ENCODE peak calls at places on chromosomes 6 and 20, in four cellular contexts. One of them, this sample, is unnamed.

GRCh38 chr6:107846262-107846795 is 22.2 kb upstream of the SCML4 start:
- DNase-seq in K562: no peak
- DNase-seq in A549: no peak
- DNase-seq in tibial nerve: no peak
- DNase-seq in this sample: no peak

GRCh38 chr6:135722182-135722581 is 129.3 kb upstream of the PDE7B start:
- DNase-seq in tibial nerve: no peak
- DNase-seq in K562: no peak
- DNase-seq in A549: peak; percentile 18
- DNase-seq in this sample: no peak

GRCh38 chr6:168099201-168100010 is 20.4 kb upstream of the FRMD1 start:
- DNase-seq in K562: no peak
- DNase-seq in tibial nerve: no peak
- DNase-seq in A549: no peak
- DNase-seq in this sample: no peak

GRCh38 chr6:82780334-82780733 is 285.3 kb downstream of the UBE3D start:
- DNase-seq in tibial nerve: no peak
- DNase-seq in A549: no peak
- DNase-seq in K562: no peak
- DNase-seq in this sample: no peak

GRCh38 chr20:54148947-54149764 is 24.6 kb downstream of the CYP24A1 start:
- DNase-seq in tibial nerve: no peak
- DNase-seq in K562: no peak
- DNase-seq in A549: peak; percentile 88
- DNase-seq in this sample: no peak

GRCh38 chr20:25695532-25696383 is 895 bp downstream of the ZNF337 start:
- DNase-seq in tibial nerve: no peak
- DNase-seq in A549: no peak
- DNase-seq in K562: no peak
- DNase-seq in this sample: no peak

GRCh38 chr6:32081168-32081624 is 27.9 kb downstream of the TNXB start:
- DNase-seq in tibial nerve: peak; percentile 57
- DNase-seq in A549: no peak
- DNase-seq in K562: peak; percentile 77
- DNase-seq in this sample: peak; percentile 95

GRCh38 chr6:69542494-69542893 is 254.3 kb downstream of the LMBRD1 start:
- DNase-seq in tibial nerve: no peak
- DNase-seq in A549: no peak
- DNase-seq in K562: no peak
- DNase-seq in this sample: no peak

GRCh38 chr6:72140795-72141194 is 254.4 kb downstream of the RIMS1 start:
- DNase-seq in tibial nerve: no peak
- DNase-seq in K562: no peak
- DNase-seq in A549: no peak
- DNase-seq in this sample: no peak

DNA sequence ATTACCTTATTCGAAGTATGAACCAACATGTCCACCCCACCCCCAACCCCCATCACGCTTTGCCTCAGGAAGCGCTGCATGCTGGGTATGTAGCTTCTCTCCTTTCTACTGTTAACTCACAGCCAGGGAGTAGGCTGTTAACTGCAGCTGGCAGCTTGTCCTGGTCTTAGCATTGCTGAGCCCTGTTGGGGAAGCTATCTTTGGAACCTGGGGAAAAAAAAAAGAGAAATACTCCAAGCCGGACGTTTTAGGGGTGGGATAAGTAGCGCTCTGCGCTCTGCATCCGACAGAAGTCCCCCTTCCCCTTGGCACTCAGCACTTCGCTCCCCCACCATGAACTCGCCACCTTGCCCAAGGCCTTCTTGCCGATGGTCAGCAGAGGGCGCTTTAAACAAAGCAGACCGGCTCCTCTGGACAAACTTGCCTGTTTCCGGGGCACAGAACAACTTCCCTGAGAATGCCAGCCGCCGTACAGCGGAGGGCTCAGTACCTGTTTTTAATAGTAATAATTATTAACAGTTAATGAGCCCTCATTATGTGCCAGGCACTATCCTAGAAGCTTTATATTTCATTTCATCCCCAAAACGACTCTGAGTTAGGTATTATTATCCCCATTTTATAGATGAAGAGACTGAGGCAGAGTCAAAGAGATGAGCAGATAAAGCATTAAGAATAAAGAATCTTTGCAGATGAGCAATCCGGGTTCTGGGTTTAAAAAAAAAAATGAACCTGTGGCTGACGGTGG is 35.2 kb upstream of the MDFI start:
- DNase-seq in tibial nerve: peak; percentile 77
- DNase-seq in K562: peak; percentile 83
- DNase-seq in A549: peak; percentile 68
- DNase-seq in this sample: peak; percentile 82
- TF ChIP-seq POLR2A in tibial nerve: no peak
- TF ChIP-seq POLR2A in K562: no peak
- TF ChIP-seq POLR2A in A549: no peak
- TF ChIP-seq POLR2A in this sample: no peak

GRCh38 chr20:62825288-62825993 is 8.6 kb downstream of the COL9A3 start:
- DNase-seq in A549: no peak
- DNase-seq in tibial nerve: no peak
- DNase-seq in K562: no peak
- DNase-seq in this sample: no peak
- TF ChIP-seq POLR2A in A549: no peak
- TF ChIP-seq POLR2A in tibial nerve: no peak
- TF ChIP-seq POLR2A in K562: no peak
- TF ChIP-seq POLR2A in this sample: no peak

GRCh38 chr20:1334761-1335160 is 5.8 kb upstream of the SDCBP2 start:
- DNase-seq in A549: no peak
- DNase-seq in K562: peak; percentile 23
- DNase-seq in tibial nerve: no peak
- DNase-seq in this sample: no peak
- TF ChIP-seq POLR2A in A549: no peak
- TF ChIP-seq POLR2A in K562: no peak
- TF ChIP-seq POLR2A in tibial nerve: no peak
- TF ChIP-seq POLR2A in this sample: no peak

GRCh38 chr6:113970808-113971676 is at the start of gene HDAC2:
- DNase-seq in A549: peak; percentile 57
- DNase-seq in K562: peak; percentile 92
- DNase-seq in tibial nerve: peak; percentile 59
- DNase-seq in this sample: peak; percentile 56
- TF ChIP-seq POLR2A in A549: peak; percentile 66
- TF ChIP-seq POLR2A in K562: peak; percentile 91
- TF ChIP-seq POLR2A in tibial nerve: no peak
- TF ChIP-seq POLR2A in this sample: peak; percentile 67

GRCh38 chr20:45945678-45946148 is 11.2 kb downstream of the PCIF1 start:
- DNase-seq in tibial nerve: no peak
- DNase-seq in A549: no peak
- DNase-seq in K562: no peak
- DNase-seq in this sample: peak; percentile 80

GRCh38 chr20:45948261-45948733 is 13.8 kb downstream of the PCIF1 start:
- DNase-seq in tibial nerve: no peak
- DNase-seq in K562: no peak
- DNase-seq in A549: no peak
- DNase-seq in this sample: no peak

GRCh38 chr20:45944965-45945677 is 10.6 kb downstream of the PCIF1 start:
- DNase-seq in K562: no peak
- DNase-seq in A549: no peak
- DNase-seq in tibial nerve: no peak
- DNase-seq in this sample: no peak

GRCh38 chr20:45947110-45947866 is 12.8 kb downstream of the PCIF1 start:
- DNase-seq in K562: no peak
- DNase-seq in tibial nerve: no peak
- DNase-seq in A549: no peak
- DNase-seq in this sample: no peak

GRCh38 chr20:45946149-45946970 is 11.9 kb downstream of the PCIF1 start:
- DNase-seq in K562: no peak
- DNase-seq in tibial nerve: peak; percentile 88
- DNase-seq in A549: no peak
- DNase-seq in this sample: no peak
- TF ChIP-seq POLR2A in K562: no peak
- TF ChIP-seq POLR2A in tibial nerve: no peak
- TF ChIP-seq POLR2A in A549: no peak
- TF ChIP-seq POLR2A in this sample: no peak

GRCh38 chr6:170010665-170011232 is 259.3 kb downstream of the ERMARD start:
- DNase-seq in A549: no peak
- DNase-seq in tibial nerve: no peak
- DNase-seq in K562: no peak
- DNase-seq in this sample: no peak
- TF ChIP-seq POLR2A in A549: no peak
- TF ChIP-seq POLR2A in tibial nerve: no peak
- TF ChIP-seq POLR2A in K562: no peak
- TF ChIP-seq POLR2A in this sample: no peak

GRCh38 chr20:34514897-34515483 is 1.2 kb upstream of the DYNLRB1 start:
- DNase-seq in K562: no peak
- DNase-seq in A549: no peak
- DNase-seq in tibial nerve: no peak
- DNase-seq in this sample: no peak

GRCh38 chr20:34516874-34517542 is 786 bp downstream of the DYNLRB1 start:
- DNase-seq in K562: no peak
- DNase-seq in tibial nerve: no peak
- DNase-seq in A549: no peak
- DNase-seq in this sample: no peak

GRCh38 chr20:34512955-34513419 is 3.2 kb upstream of the DYNLRB1 start:
- DNase-seq in A549: no peak
- DNase-seq in K562: no peak
- DNase-seq in tibial nerve: no peak
- DNase-seq in this sample: no peak

GRCh38 chr20:34515484-34516037 is 661 bp upstream of the DYNLRB1 start:
- DNase-seq in K562: peak; percentile 66
- DNase-seq in A549: no peak
- DNase-seq in tibial nerve: peak; percentile 22
- DNase-seq in this sample: no peak

DNA sequence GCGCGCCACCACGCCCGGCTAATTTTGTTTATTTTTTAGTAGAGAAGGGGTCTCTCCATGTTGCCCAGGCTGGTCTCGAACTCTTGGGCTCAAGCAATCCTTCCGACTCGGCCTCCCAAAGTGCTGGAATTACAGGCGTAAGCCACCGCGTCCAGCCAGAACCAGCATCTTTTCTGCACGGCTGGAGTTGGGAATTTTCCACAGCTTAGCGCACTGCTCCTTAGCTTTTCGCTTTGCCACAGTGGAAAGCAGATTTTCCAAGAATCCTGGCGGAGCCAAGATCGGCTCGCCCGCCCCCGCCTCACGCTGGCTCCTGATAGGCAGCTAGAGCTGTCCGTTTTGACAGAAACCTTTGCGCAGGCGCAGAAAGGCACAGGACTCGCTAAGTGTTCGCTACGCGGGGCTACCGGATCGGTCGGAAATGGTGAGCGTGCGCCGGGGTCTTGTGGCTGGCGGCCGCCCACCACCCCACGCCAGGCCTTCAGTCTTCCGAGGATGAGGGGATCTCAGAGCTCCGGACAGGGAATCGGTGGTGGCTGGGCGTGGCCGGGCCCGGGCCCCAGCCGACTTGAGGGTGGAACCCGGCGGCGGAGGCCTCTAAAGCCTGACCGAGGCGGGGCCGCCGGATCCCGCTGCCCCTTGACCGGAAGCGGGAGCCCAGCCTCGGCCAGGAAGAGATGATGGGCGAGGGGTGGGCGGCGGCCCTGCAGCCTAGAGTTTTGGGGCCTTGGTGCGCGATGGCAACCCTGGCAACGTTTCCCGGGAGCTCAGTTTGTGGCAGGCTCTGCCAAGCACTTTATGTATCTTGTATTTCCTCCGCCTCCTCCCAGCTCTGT is at the start of gene DYNLRB1:
- DNase-seq in A549: peak; percentile 93
- DNase-seq in tibial nerve: peak; percentile 96
- DNase-seq in K562: peak; percentile 94
- DNase-seq in this sample: peak; percentile 77
- TF ChIP-seq POLR2A in A549: peak; percentile 74
- TF ChIP-seq POLR2A in tibial nerve: peak; percentile 84
- TF ChIP-seq POLR2A in K562: peak; percentile 91
- TF ChIP-seq POLR2A in this sample: peak; percentile 82

This sample was measured in H54.